ENCODE peak calls at places on chromosomes 7 and 10, in nine cellular contexts. X is lower leg skin; T is kidney tubule cell; E is skeletal muscle cell; O is stimulated activated CD4-positive, alpha-beta T cell treated with anti-CD3 and anti-CD28 coated beads, Interleukin-12 subunit alpha, Interleukin-12 subunit beta, amount 100 ng/mL, for 4 hours; I is occipital lobe; R is AG09309; V is NCI-H345; K is NCI-H1105 treated with DMSO at 0.1 percent for 48 hours. D is an unnamed sample.
A peak's percentile ranks its signal among the peaks of the same experiment; 100 is the strongest.

GRCh38 chr7:99267530-99268360 is 4.9 kb upstream of the MYH16 start:
- DNase-seq in O (no peak), V (no peak), I (peak; percentile 56), E (peak; percentile 38), X (no peak), R (peak; percentile 46), K (no peak), T (peak; percentile 97), D (no peak)

GRCh38 chr10:97356318-97356914 is 21.9 kb upstream of the FRAT2 start:
- DNase-seq in T (no peak), K (no peak), V (no peak), X (no peak), R (no peak), I (no peak), O (no peak), E (no peak), D (no peak)

GRCh38 chr10:114167985-114168384 is 6.0 kb downstream of the CCDC186 start:
- DNase-seq in I (no peak), O (no peak), K (no peak), X (no peak), V (no peak), E (no peak), T (no peak), R (no peak), D (no peak)

GRCh38 chr7:135678612-135679575 is 16.6 kb downstream of the STMP1 start:
- DNase-seq in R (no peak), K (peak; percentile 90), V (no peak), E (no peak), I (no peak), X (peak; percentile 38), O (no peak), T (peak; percentile 74), D (no peak)

GRCh38 chr10:44571701-44572100 is 186.8 kb upstream of the CXCL12 start:
- DNase-seq in I (no peak), R (no peak), X (no peak), T (no peak), V (no peak), K (no peak), O (no peak), E (no peak), D (no peak)

GRCh38 chr7:108604685-108605077 is 35.0 kb downstream of the DNAJB9 start:
- DNase-seq in I (no peak), K (no peak), O (no peak), E (no peak), R (no peak), V (no peak), X (no peak), T (no peak), D (no peak)

GRCh38 chr7:116443646-116444045 is 55.9 kb upstream of the CAV2 start:
- DNase-seq in R (no peak), K (no peak), O (no peak), I (no peak), T (no peak), X (no peak), V (no peak), E (no peak), D (no peak)

GRCh38 chr7:6558837-6559236 is 7.6 kb upstream of the GRID2IP start:
- DNase-seq in T (peak; percentile 46), O (no peak), K (peak; percentile 23), R (peak; percentile 5), X (no peak), V (peak; percentile 39), I (no peak), E (no peak), D (no peak)

GRCh38 chr10:133177380-133178157 is 17.6 kb downstream of the KNDC1 start:
- DNase-seq in K (no peak), E (no peak), T (no peak), X (no peak), V (no peak), I (no peak), R (no peak), O (no peak), D (no peak)

GRCh38 chr7:5692112-5692844 is 89.2 kb downstream of the RNF216 start:
- DNase-seq in I (peak; percentile 65), E (peak; percentile 98), O (no peak), T (peak; percentile 92), K (no peak), V (no peak), R (peak; percentile 96), X (peak; percentile 92), D (peak; percentile 88)